ENCODE peak calls at places on chromosomes 6 and 20, in nine cellular contexts. J is WERI-Rb-1, Y is fibroblast of mammary gland, W is GM12865, F is astrocyte of the spinal cord, L is ascending aorta, O is heart left ventricle, T is AG04450, C is pancreas. Q is an unnamed sample.

GRCh38 chr6:142635130-142635529 is 309.8 kb downstream of the HIVEP2 start:
- DNase-seq in J (no peak), C (no peak), W (no peak), T (peak), O (no peak), F (peak), L (no peak), Y (peak), Q (no peak)

GRCh38 chr6:37667050-37667814 is 30.5 kb downstream of the MDGA1 start:
- DNase-seq in L (no peak), T (peak), C (no peak), O (no peak), Y (peak), W (no peak), F (no peak), J (no peak), Q (no peak)

GRCh38 chr6:95109212-95109611 is 468.1 kb upstream of the MANEA start:
- DNase-seq in W (no peak), Y (no peak), F (no peak), J (no peak), C (no peak), T (no peak), L (no peak), O (no peak), Q (no peak)

GRCh38 chr6:148287979-148288378 is 54.7 kb upstream of the SASH1 start:
- DNase-seq in W (no peak), Y (no peak), T (no peak), F (no peak), C (no peak), O (no peak), L (no peak), J (peak), Q (no peak)

GRCh38 chr6:3698021-3698420 is 53.5 kb downstream of the PXDC1 start:
- DNase-seq in J (no peak), L (no peak), Y (no peak), W (no peak), O (no peak), T (no peak), F (no peak), C (no peak), Q (peak)

GRCh38 chr20:13009682-13010406 is 1.1 kb downstream of the SPTLC3 start:
- DNase-seq in L (no peak), J (no peak), C (peak), T (peak), O (no peak), F (peak), Y (peak), W (peak), Q (peak)

GRCh38 chr6:13354331-13355042 is 26.1 kb upstream of the TBC1D7 start:
- DNase-seq in F (peak), T (peak), C (no peak), L (no peak), W (no peak), O (no peak), J (no peak), Y (peak), Q (no peak)

GRCh38 chr6:88177961-88178464 is 11.9 kb upstream of the CNR1 start:
- DNase-seq in L (no peak), C (no peak), T (no peak), F (peak), O (no peak), Y (peak), J (no peak), W (peak), Q (no peak)

GRCh38 chr6:134630468-134631180 is 312.7 kb upstream of the SGK1 start:
- DNase-seq in J (no peak), C (no peak), O (no peak), T (no peak), L (no peak), W (no peak), Y (no peak), F (no peak), Q (no peak)

DNA sequence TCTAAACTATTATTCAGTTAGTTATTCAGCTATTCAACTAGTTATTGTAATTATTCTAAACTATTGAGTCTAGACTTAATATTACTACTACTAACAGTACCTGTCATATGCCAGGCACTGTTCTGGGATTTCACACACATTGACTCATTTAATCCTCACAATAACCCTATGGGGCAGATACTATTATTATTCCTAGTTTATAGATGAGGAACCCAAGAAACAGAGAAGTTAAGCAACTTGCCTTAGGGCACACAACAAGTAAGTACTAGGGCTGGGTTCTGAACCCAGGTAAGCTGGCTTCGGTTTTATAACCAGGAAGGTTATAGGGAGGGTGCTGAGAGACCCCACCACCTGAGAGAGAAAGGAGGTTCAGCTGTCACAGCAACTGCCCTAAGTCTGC is 7.8 kb downstream of the TEAD3 start:
- DNase-seq in F (no peak), J (no peak), Y (no peak), W (no peak), L (no peak), C (no peak), T (no peak), O (peak), Q (no peak)
- H3K4me3 ChIP-seq in F (no peak), J (no peak), Y (no peak), W (no peak), L (no peak), C (no peak), T (no peak), O (no peak), Q (no peak)

DNA sequence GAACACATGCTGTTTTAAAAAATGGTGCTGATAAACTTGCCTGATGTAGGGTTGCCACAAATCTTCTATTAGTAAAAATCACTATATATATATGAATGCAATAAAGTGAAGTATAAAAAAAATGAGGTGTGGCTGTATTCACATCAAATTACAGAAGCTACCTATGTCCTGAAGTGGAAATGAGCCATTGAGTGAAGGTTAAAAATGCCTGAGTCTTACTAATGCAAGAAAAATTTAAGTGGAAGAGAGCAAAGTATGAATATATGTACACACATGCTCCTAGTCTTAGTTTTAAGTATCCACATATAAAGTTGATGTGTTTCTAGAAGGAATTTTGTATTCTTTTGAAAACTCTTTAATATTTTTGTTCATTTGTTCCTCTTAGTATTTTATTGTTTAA is 808.3 kb upstream of the MAN1A1 start:
- DNase-seq in T (no peak), J (no peak), Y (no peak), F (no peak), C (no peak), W (no peak), O (no peak), L (no peak), Q (no peak)
- H3K4me3 ChIP-seq in T (no peak), J (no peak), Y (no peak), F (no peak), C (no peak), W (no peak), O (no peak), L (no peak), Q (no peak)

GRCh38 chr6:26044140-26045045 is 42.8 kb upstream of the HFE start:
- DNase-seq in W (peak), J (no peak), L (peak), C (no peak), F (peak), O (no peak), Y (peak), T (no peak), Q (no peak)
- H3K4me3 ChIP-seq in W (peak), J (no peak), L (peak), C (peak), F (peak), O (peak), Y (peak), T (peak), Q (peak)

GRCh38 chr20:1946762-1947534 is 46.9 kb downstream of the PDYN start:
- DNase-seq in O (peak), F (no peak), L (no peak), Y (peak), C (peak), J (no peak), T (no peak), W (no peak), Q (no peak)
- H3K4me3 ChIP-seq in O (peak), F (no peak), L (peak), Y (no peak), C (no peak), J (no peak), T (peak), W (no peak), Q (peak)

DNA sequence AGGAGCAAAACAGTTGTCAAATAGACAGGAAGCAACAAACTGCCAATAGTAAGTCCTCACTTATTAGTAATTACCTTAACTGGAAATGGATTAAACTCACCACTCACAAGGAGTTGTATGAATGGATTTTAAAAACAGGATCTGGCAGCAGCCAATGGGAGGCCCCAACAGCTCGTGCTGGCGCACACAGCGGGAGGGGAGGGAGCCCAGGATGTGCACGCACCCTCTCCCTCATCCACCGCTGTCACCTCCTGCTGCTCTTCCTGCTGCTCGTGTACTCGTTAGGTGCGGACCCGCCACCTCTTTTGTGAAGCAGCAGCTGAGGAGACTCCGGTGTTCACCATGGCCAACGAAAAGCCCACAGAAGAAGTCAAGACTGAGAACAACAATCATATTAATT is at the start of gene SUMO4:
- DNase-seq in F (no peak), L (no peak), W (no peak), O (no peak), C (no peak), Y (no peak), T (no peak), J (no peak), Q (no peak)
- H3K4me3 ChIP-seq in F (no peak), L (no peak), W (no peak), O (no peak), C (no peak), Y (no peak), T (no peak), J (no peak), Q (no peak)

DNA sequence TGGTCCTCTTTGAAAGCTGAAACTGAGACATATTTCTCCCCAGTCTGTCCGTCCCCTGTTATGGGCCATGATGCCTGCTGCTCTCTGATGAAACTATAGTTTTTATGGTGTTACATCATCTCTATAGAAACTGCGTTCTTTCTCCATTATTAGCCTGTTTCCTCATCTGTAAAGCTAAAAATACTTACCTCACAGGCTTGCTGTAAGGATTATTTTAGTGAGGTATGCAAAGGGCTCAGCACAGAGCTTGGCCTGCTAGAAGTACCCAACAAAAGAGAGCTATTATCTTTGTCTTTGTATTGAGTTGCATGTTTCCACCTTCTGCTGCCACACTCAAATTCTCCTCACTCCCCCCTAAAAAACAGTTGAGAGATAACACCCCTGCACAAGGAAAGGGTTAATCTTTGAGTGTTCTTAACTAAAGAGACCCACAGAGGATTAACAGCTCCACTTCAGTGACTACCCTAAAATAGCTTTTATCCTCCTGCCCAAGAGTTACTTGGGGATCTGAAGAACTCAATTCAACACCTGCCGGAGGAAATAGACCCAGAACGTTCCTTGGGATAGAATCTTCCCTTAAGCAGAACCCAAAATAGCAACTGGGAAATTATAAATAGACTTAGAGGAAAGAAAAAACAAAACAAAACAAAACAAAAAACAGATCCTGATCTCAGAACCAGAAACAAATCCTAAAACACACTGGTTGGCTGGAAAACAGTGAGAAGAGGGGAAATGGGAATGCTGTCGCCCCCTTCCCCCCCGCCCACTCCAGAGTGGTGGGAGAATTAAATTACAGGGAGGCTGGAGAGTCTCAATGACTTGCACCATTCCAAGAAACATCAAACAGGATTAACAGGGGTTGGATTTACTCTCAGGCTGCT is 1.8 kb downstream of the PLAGL2 start:
- DNase-seq in F (no peak), J (peak), L (no peak), Y (peak), T (no peak), C (no peak), O (no peak), W (peak), Q (no peak)
- H3K4me3 ChIP-seq in F (no peak), J (peak), L (no peak), Y (peak), T (peak), C (no peak), O (peak), W (peak), Q (peak)

DNA sequence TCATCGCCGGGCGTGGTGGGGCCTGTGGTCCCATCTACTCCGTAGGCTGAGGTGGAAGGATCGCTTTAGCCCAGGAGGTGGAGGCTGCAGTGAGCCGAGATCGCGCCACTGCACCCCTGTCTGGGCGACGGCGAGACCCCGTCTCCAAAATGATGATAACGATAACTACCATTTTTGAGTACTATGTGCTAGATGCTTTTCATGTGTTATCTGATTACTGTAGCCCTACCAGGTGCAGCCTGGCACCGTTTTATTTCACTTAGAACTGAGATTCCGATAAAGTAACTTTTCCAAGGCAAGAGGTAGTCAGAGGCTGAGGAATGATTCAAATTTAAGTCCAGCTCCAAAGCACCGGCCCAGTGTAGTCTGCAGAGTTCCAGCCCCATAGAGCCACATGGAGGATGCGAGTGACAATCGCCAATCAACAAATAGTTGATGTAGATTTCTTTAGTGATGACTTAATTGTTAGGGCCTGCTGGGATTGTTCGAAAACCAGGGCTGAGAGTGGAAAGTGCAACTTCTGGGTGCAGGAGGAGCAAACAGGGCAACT is 727 bp downstream of the ERMARD start:
- DNase-seq in Y (peak), J (no peak), T (no peak), O (no peak), W (peak), C (no peak), F (no peak), L (no peak), Q (no peak)
- H3K4me3 ChIP-seq in Y (peak), J (peak), T (peak), O (peak), W (peak), C (peak), F (peak), L (peak), Q (peak)